ENCODE peak calls at places on chromosomes 6 and 20, in four cellular contexts. U is IMR-90, Y is epithelial cell of esophagus, K is pancreas. V is an unnamed sample.

GRCh38 chr20:6185268-6185667 is 62.4 kb upstream of the FERMT1 start:
- DNase-seq in U (no peak), Y (no peak), K (no peak), V (no peak)

GRCh38 chr6:163572612-163573011 is 158.1 kb downstream of the QKI start:
- DNase-seq in U (peak), Y (no peak), K (no peak), V (no peak)

GRCh38 chr6:9532621-9533557 is 882.0 kb downstream of the TFAP2A start:
- DNase-seq in U (no peak), Y (peak), K (no peak), V (no peak)

GRCh38 chr20:24470031-24470781 is 777 bp downstream of the SYNDIG1 start:
- DNase-seq in U (no peak), Y (peak), K (peak), V (peak)

GRCh38 chr6:75893058-75893775 is 144.2 kb downstream of the MYO6 start:
- DNase-seq in U (peak), Y (peak), K (no peak), V (peak)

GRCh38 chr6:5208039-5208438 is 52.7 kb downstream of the LYRM4 start:
- DNase-seq in U (peak), Y (no peak), K (no peak), V (no peak)

GRCh38 chr6:149266659-149267058 is 50.9 kb upstream of the TAB2 start:
- DNase-seq in U (no peak), Y (no peak), K (no peak), V (no peak)

GRCh38 chr6:164185342-164185920 is 770.9 kb downstream of the QKI start:
- DNase-seq in U (no peak), Y (no peak), K (no peak), V (no peak)

GRCh38 chr20:25487306-25487705 is 79.8 kb downstream of the GINS1 start:
- DNase-seq in U (no peak), Y (peak), K (no peak), V (no peak)

GRCh38 chr6:155174576-155175174 is 89.1 kb upstream of the CLDN20 start:
- DNase-seq in U (peak), Y (peak), K (no peak), V (peak)

GRCh38 chr20:571754-572331 is 28.3 kb upstream of the CSNK2A1 start:
- DNase-seq in U (no peak), Y (no peak), K (no peak), V (no peak)

GRCh38 chr6:15501806-15502450 is 160.9 kb downstream of the DTNBP1 start:
- DNase-seq in U (peak), Y (peak), K (peak), V (peak)

GRCh38 chr6:49550413-49551125 is at the start of gene C6orf141:
- DNase-seq in U (no peak), Y (peak), K (peak), V (no peak)

GRCh38 chr20:45306431-45306982 is at the start of gene RBPJL:
- DNase-seq in U (no peak), Y (no peak), K (peak), V (no peak)

GRCh38 chr20:4788314-4788713 is 66.6 kb downstream of the PRND start:
- DNase-seq in U (no peak), Y (no peak), K (no peak), V (no peak)

GRCh38 chr6:132716238-132716637 is 2.4 kb upstream of the VNN1 start:
- DNase-seq in U (no peak), Y (no peak), K (no peak), V (no peak)

GRCh38 chr6:31122803-31123706 is 2.8 kb upstream of the CDSN start:
- DNase-seq in U (peak), Y (peak), K (peak), V (peak)

GRCh38 chr6:31116661-31117385 is 2.2 kb downstream of the PSORS1C1 start:
- DNase-seq in U (no peak), Y (no peak), K (no peak), V (no peak)

GRCh38 chr6:31121131-31121790 is 1.0 kb upstream of the CDSN start:
- DNase-seq in U (no peak), Y (no peak), K (no peak), V (no peak)

GRCh38 chr6:31118178-31118577 is 2.1 kb downstream of the CDSN start:
- DNase-seq in U (no peak), Y (no peak), K (no peak), V (no peak)

DNA sequence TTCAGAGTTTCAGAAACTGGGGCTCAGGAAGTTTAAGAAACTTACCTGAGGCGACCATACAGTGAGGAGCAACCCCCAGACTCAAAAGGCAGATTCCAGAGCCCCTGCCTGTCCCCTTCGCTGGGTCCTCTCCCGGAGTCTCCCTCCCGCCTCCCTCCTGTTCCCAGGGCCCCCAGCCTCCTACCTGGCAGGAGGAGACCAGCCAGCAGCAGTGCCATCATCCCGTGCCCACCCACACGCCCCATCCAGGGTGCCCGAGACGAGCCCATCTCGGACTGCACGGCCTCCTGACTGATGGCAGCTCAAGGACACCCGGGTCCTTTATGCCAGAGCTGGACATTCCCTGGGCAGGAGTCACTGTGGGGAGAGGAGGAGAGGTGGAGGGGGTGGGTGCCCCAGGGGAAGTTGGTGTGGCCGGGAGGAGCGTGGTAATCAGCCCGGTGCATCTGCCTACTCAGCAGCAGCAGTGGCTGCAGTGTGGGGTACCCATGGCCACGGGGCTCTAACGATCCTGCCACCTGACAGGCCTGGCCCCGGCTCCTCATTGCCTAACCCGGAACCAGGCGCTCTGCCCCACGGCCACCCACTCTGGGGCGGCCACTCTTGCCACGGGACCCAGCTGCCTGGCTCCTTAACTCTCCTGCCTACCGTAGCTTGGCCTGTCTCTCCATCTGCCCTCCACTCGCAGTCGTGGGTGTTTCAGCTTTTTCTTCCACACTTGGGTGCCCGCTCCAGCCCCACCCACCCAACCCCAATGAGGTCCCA is at the start of gene CDSN:
- DNase-seq in U (no peak), Y (no peak), K (no peak), V (no peak)
- H3K4me3 ChIP-seq in U (no peak), Y (no peak), K (no peak), V (no peak)

GRCh38 chr20:10231290-10231689 is 12.7 kb downstream of the SNAP25 start:
- DNase-seq in U (no peak), Y (no peak), K (no peak), V (no peak)

GRCh38 chr20:10219993-10220750 is 1.5 kb downstream of the SNAP25 start:
- DNase-seq in U (no peak), Y (no peak), K (no peak), V (no peak)

GRCh38 chr20:10228330-10228729 is 9.7 kb downstream of the SNAP25 start:
- DNase-seq in U (no peak), Y (peak), K (peak), V (no peak)

GRCh38 chr20:10221022-10221421 is 2.4 kb downstream of the SNAP25 start:
- DNase-seq in U (no peak), Y (no peak), K (no peak), V (no peak)

GRCh38 chr20:10225439-10226080 is 6.9 kb downstream of the SNAP25 start:
- DNase-seq in U (no peak), Y (no peak), K (no peak), V (no peak)
- TF ChIP-seq CTCF in U (peak), Y (peak), K (no peak), V (peak)

GRCh38 chr6:44222486-44222986 is 859 bp upstream of the SLC29A1 start:
- DNase-seq in U (no peak), Y (no peak), K (no peak), V (no peak)

GRCh38 chr6:44221291-44221960 is 2.0 kb upstream of the SLC29A1 start:
- DNase-seq in U (peak), Y (peak), K (peak), V (peak)

GRCh38 chr6:44220913-44221290 is 2.5 kb upstream of the SLC29A1 start:
- DNase-seq in U (no peak), Y (no peak), K (no peak), V (no peak)

GRCh38 chr6:44222987-44223470 is 366 bp upstream of the SLC29A1 start:
- DNase-seq in U (no peak), Y (no peak), K (peak), V (no peak)

DNA sequence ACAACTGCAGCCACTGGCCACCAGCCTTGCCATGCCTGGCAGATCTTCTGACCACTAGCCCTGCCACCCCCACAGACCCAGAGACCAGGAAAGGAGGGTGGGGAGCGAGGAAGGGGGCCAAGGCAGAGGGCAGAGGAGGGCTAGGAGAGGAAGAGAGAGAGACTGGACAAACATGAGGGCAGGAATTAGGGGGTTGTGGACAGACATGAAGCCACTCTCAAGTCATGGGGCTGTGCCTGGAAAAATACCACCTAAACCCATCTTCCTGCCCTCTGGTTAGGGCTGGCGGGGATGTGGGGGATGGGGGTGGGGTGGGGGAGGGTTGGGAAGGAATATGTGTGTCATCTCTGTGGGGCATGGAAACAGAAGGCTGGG is 1.4 kb upstream of the SLC29A1 start:
- DNase-seq in U (no peak), Y (no peak), K (no peak), V (no peak)
- H3K4me3 ChIP-seq in U (no peak), Y (no peak), K (peak), V (no peak)

DNA sequence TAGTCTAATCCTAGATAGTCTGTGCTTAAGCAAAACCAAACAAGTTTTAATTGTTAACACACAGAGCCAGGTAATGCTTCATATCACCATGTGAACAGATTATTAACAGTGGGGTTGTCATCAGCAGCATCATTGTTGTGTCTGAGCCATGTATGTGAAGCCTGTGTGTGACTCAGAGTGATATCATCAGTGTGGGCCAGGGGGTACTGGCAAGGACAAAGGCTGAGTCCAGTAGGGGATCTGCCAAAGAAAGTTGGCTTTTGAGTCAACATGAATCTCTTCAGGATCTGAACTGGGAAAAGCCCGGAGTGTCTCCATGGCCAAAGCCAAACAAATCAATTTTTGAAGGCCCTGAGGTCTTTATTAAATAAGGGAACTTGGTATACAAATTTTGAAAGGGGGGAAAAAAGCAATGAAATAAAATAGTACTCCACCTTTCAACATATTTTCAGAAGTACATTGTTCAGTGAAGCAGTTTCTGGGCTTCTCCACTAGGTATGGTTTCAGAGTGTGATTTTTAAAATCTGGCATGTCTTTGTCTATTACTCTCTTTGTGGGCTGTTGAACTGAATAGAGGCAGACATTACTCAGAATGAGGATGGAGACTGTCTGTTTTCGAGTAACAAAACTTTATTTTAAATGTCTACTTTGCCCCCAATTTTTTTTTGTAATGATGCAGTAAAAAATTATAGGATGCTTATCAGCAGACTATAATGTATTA is 444.2 kb upstream of the JAG1 start:
- DNase-seq in U (peak), Y (peak), K (no peak), V (peak)
- TF ChIP-seq CTCF in U (no peak), Y (no peak), K (no peak), V (no peak)

GRCh38 chr6:33215281-33215680 is 7.0 kb downstream of the RING1 start:
- DNase-seq in U (no peak), Y (no peak), K (peak), V (no peak)
- H3K4me3 ChIP-seq in U (no peak), Y (no peak), K (no peak), V (no peak)